ENCODE peak calls at places on chromosomes 1 and 21, in seven cellular contexts. M is hypothalamus; E is AG08396; O is KG1; T is stimulated activated CD4-positive, alpha-beta T cell treated with anti-CD3 and anti-CD28 coated beads, TNF-alpha, amount 100 ng/mL, for 1 hour; S is A673; B is RWPE1. F is an unnamed sample.

GRCh38 chr1:89454845-89455521 is 69.6 kb upstream of the LRRC8B start:
- DNase-seq in M (no peak), E (peak; percentile 53), O (no peak), T (peak; percentile 5), S (peak; percentile 80), B (peak; percentile 57), F (peak; percentile 48)

GRCh38 chr1:204242920-204243319 is 29.1 kb upstream of the GOLT1A start:
- DNase-seq in M (no peak), E (no peak), O (no peak), T (no peak), S (no peak), B (no peak), F (no peak)

GRCh38 chr1:194466706-194467105 is 1280.3 kb upstream of the B3GALT2 start:
- DNase-seq in M (no peak), E (no peak), O (no peak), T (no peak), S (peak; percentile 21), B (peak; percentile 3), F (no peak)

GRCh38 chr1:211474426-211474825 is 17.5 kb downstream of the RD3 start:
- DNase-seq in M (no peak), E (no peak), O (no peak), T (no peak), S (no peak), B (no peak), F (no peak)

GRCh38 chr21:38861989-38862683 is 56.4 kb downstream of the ETS2 start:
- DNase-seq in M (no peak), E (no peak), O (no peak), T (no peak), S (no peak), B (no peak), F (peak; percentile 76)

GRCh38 chr1:109803901-109804331 is 40.2 kb upstream of the EPS8L3 start:
- DNase-seq in M (no peak), E (no peak), O (no peak), T (no peak), S (peak; percentile 36), B (no peak), F (no peak)

GRCh38 chr1:155977607-155978324 is 581 bp downstream of the ARHGEF2 start:
- DNase-seq in M (no peak), E (peak; percentile 66), O (no peak), T (peak; percentile 41), S (peak; percentile 62), B (peak; percentile 50), F (peak; percentile 35)

GRCh38 chr1:191901651-191902050 is 256.6 kb upstream of the RGS18 start:
- DNase-seq in M (no peak), E (no peak), O (no peak), T (no peak), S (no peak), B (peak; percentile 9), F (no peak)

F was measured in RPMI8226.